ENCODE peak calls at places on chromosomes 7 and 10, in four cellular contexts. Y, F, P and Q are unnamed samples.

GRCh38 chr10:126429275-126429674 is 41.0 kb upstream of the ADAM12 start:
- DNase-seq in Y (no peak), F (no peak), P (no peak), Q (no peak)

GRCh38 chr10:121831237-121831636 is 96.6 kb downstream of the ATE1 start:
- DNase-seq in Y (no peak), F (no peak), P (no peak), Q (no peak)

GRCh38 chr7:147413243-147413642 is 1177.3 kb upstream of the C7orf33 start:
- DNase-seq in Y (no peak), F (no peak), P (no peak), Q (peak)

GRCh38 chr7:129550673-129551360 is 48.5 kb downstream of the SMKR1 start:
- DNase-seq in Y (no peak), F (no peak), P (no peak), Q (no peak)

GRCh38 chr10:47340613-47341170 is 7.5 kb upstream of the RBP3 start:
- DNase-seq in Y (peak), F (peak), P (no peak), Q (peak)

GRCh38 chr10:131310054-131310903 is 1.2 kb downstream of the TCERG1L start:
- DNase-seq in Y (no peak), F (no peak), P (no peak), Q (no peak)

GRCh38 chr7:151110941-151111645 is 24.8 kb downstream of the AGAP3 start:
- DNase-seq in Y (peak), F (peak), P (peak), Q (no peak)

GRCh38 chr10:114499630-114500190 is 95.4 kb upstream of the AFAP1L2 start:
- DNase-seq in Y (peak), F (no peak), P (peak), Q (peak)

GRCh38 chr10:30488319-30488718 is 54.3 kb downstream of the MAP3K8 start:
- DNase-seq in Y (no peak), F (no peak), P (peak), Q (no peak)

GRCh38 chr10:27614776-27615175 is 110.7 kb downstream of the RAB18 start:
- DNase-seq in Y (no peak), F (no peak), P (no peak), Q (no peak)

GRCh38 chr10:32000937-32001336 is 55.3 kb downstream of the KIF5B start:
- DNase-seq in Y (no peak), F (no peak), P (no peak), Q (peak)

GRCh38 chr7:18445916-18446520 is 49.5 kb upstream of the HDAC9 start:
- DNase-seq in Y (no peak), F (no peak), P (no peak), Q (no peak)

GRCh38 chr10:78021201-78021600 is 8.1 kb downstream of the POLR3A start:
- DNase-seq in Y (no peak), F (no peak), P (no peak), Q (no peak)

GRCh38 chr7:139328375-139328774 is 12.8 kb upstream of the FMC1 start:
- DNase-seq in Y (no peak), F (peak), P (no peak), Q (peak)

GRCh38 chr10:67603701-67604100 is 92.3 kb downstream of the CTNNA3 start:
- DNase-seq in Y (no peak), F (no peak), P (no peak), Q (no peak)

GRCh38 chr10:44032216-44032615 is 352.7 kb downstream of the CXCL12 start:
- DNase-seq in Y (no peak), F (peak), P (no peak), Q (no peak)

GRCh38 chr7:29288534-29289091 is 94.0 kb downstream of the CHN2 start:
- DNase-seq in Y (no peak), F (no peak), P (no peak), Q (no peak)

GRCh38 chr10:94889123-94889522 is 49.3 kb upstream of the CYP2C9 start:
- DNase-seq in Y (no peak), F (no peak), P (no peak), Q (no peak)

GRCh38 chr7:30437823-30438574 is 40.6 kb downstream of the NOD1 start:
- DNase-seq in Y (no peak), F (no peak), P (peak), Q (no peak)

GRCh38 chr7:39507866-39508551 is 58.2 kb upstream of the YAE1 start:
- DNase-seq in Y (no peak), F (peak), P (peak), Q (no peak)

GRCh38 chr7:116672596-116673503 is 854 bp downstream of the MET start:
- DNase-seq in Y (no peak), F (peak), P (no peak), Q (no peak)

GRCh38 chr7:152354061-152354460 is 81.7 kb downstream of the KMT2C start:
- DNase-seq in Y (no peak), F (peak), P (no peak), Q (no peak)

GRCh38 chr10:5685764-5686240 is 1.2 kb downstream of the TASOR2 start:
- DNase-seq in Y (no peak), F (no peak), P (no peak), Q (peak)

GRCh38 chr7:30771859-30772429 is 727 bp downstream of the MINDY4 start:
- DNase-seq in Y (no peak), F (no peak), P (no peak), Q (no peak)

GRCh38 chr7:124033093-124033806 is 383 bp upstream of the TMEM229A start:
- DNase-seq in Y (no peak), F (peak), P (no peak), Q (no peak)

GRCh38 chr10:60943372-60944158 is 420 bp downstream of the RHOBTB1 start:
- DNase-seq in Y (peak), F (peak), P (peak), Q (no peak)

GRCh38 chr7:105924950-105925349 is 38.1 kb upstream of the CDHR3 start:
- DNase-seq in Y (no peak), F (no peak), P (no peak), Q (no peak)

GRCh38 chr10:111934926-111935325 is 248.6 kb downstream of the GPAM start:
- DNase-seq in Y (no peak), F (no peak), P (no peak), Q (no peak)

GRCh38 chr10:23171232-23171876 is 20.8 kb upstream of the PTF1A start:
- DNase-seq in Y (no peak), F (peak), P (no peak), Q (no peak)

GRCh38 chr10:73358331-73359279 is at the start of gene CFAP70:
- DNase-seq in Y (peak), F (peak), P (peak), Q (peak)

GRCh38 chr10:67802767-67803538 is 35.0 kb downstream of the DNAJC12 start:
- DNase-seq in Y (no peak), F (no peak), P (no peak), Q (no peak)

GRCh38 chr10:125028291-125028867 is 86.5 kb downstream of the ZRANB1 start:
- DNase-seq in Y (no peak), F (peak), P (no peak), Q (no peak)

GRCh38 chr7:44515595-44516268 is 25.3 kb upstream of the NUDCD3 start:
- DNase-seq in Y (no peak), F (no peak), P (no peak), Q (peak)

GRCh38 chr7:84484502-84485079 is 290.0 kb upstream of the SEMA3A start:
- DNase-seq in Y (no peak), F (no peak), P (no peak), Q (peak)

GRCh38 chr10:92849576-92850090 is 1.3 kb downstream of the EXOC6 start:
- DNase-seq in Y (no peak), F (no peak), P (no peak), Q (no peak)

GRCh38 chr10:11355625-11356024 is 255.8 kb downstream of the USP6NL start:
- DNase-seq in Y (no peak), F (no peak), P (no peak), Q (no peak)
- TF ChIP-seq CTCF in Y (no peak), F (no peak), P (no peak), Q (no peak)

GRCh38 chr10:10193848-10194247 is 823.8 kb upstream of the CELF2 start:
- DNase-seq in Y (no peak), F (no peak), P (no peak), Q (no peak)
- TF ChIP-seq CTCF in Y (no peak), F (no peak), P (no peak), Q (no peak)

DNA sequence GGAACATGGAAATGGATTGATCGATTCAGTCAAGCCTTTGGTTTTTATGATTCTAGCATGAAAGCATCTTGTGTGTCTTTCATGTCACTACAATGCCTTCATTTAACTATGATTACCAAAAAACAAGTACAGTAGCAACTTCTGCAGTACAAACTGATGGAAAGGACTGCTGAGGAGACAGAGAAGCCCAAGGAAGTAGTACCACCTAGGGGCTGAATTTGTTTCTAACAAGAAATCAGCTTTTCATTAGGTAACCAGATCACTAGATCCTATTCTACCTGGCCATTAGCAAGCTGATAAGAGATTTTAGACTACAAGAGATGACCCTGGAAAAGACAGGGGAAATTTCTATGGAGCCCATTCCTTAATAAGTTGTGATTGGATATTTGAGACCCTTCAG is 3.2 kb upstream of the IFIT1 start:
- DNase-seq in Y (no peak), F (peak), P (no peak), Q (no peak)
- TF ChIP-seq CTCF in Y (peak), F (peak), P (peak), Q (peak)

GRCh38 chr10:118423800-118424479 is 81.8 kb upstream of the FAM204A start:
- DNase-seq in Y (peak), F (peak), P (no peak), Q (peak)
- TF ChIP-seq CTCF in Y (peak), F (peak), P (peak), Q (peak)

GRCh38 chr10:91479583-91479982 is 69.4 kb downstream of the HECTD2 start:
- DNase-seq in Y (no peak), F (peak), P (no peak), Q (no peak)
- TF ChIP-seq CTCF in Y (no peak), F (no peak), P (no peak), Q (peak)

GRCh38 chr7:86598721-86599120 is 45.0 kb upstream of the GRM3 start:
- DNase-seq in Y (no peak), F (no peak), P (no peak), Q (no peak)

GRCh38 chr7:86600506-86601290 is 43.0 kb upstream of the GRM3 start:
- DNase-seq in Y (no peak), F (no peak), P (no peak), Q (no peak)

GRCh38 chr7:86598311-86598710 is 45.4 kb upstream of the GRM3 start:
- DNase-seq in Y (no peak), F (no peak), P (no peak), Q (no peak)
- TF ChIP-seq CTCF in Y (no peak), F (no peak), P (no peak), Q (no peak)

GRCh38 chr10:82176571-82176970 is 301.6 kb downstream of the NRG3 start:
- DNase-seq in Y (no peak), F (no peak), P (no peak), Q (no peak)
- TF ChIP-seq CTCF in Y (no peak), F (no peak), P (no peak), Q (no peak)

GRCh38 chr7:93575555-93576397 is 1.3 kb upstream of the CALCR start:
- DNase-seq in Y (no peak), F (no peak), P (no peak), Q (no peak)
- TF ChIP-seq CTCF in Y (no peak), F (no peak), P (no peak), Q (no peak)

GRCh38 chr10:13994932-13995331 is 335.8 kb downstream of the FRMD4A start:
- DNase-seq in Y (no peak), F (no peak), P (no peak), Q (no peak)

GRCh38 chr10:13993634-13994033 is 337.1 kb downstream of the FRMD4A start:
- DNase-seq in Y (no peak), F (no peak), P (no peak), Q (no peak)

GRCh38 chr10:13991353-13991752 is 339.4 kb downstream of the FRMD4A start:
- DNase-seq in Y (no peak), F (no peak), P (no peak), Q (no peak)

GRCh38 chr10:13990918-13991317 is 339.8 kb downstream of the FRMD4A start:
- DNase-seq in Y (no peak), F (peak), P (no peak), Q (no peak)

GRCh38 chr10:13993169-13993568 is 337.6 kb downstream of the FRMD4A start:
- DNase-seq in Y (no peak), F (peak), P (no peak), Q (peak)
- TF ChIP-seq CTCF in Y (no peak), F (no peak), P (no peak), Q (no peak)